ENCODE peak calls at places on chromosome 14, in four cellular contexts. K, U, O and A are unnamed samples.

GRCh38 chr14:90551070-90551704 is 154.4 kb downstream of the CALM1 start:
- DNase-seq in K (no peak), U (no peak), O (no peak), A (no peak)

GRCh38 chr14:52000019-52000582 is 10.8 kb downstream of the RTRAF start:
- DNase-seq in K (no peak), U (no peak), O (no peak), A (no peak)

GRCh38 chr14:32230695-32231280 is 27.7 kb upstream of the RNU6-8 start:
- DNase-seq in K (no peak), U (no peak), O (no peak), A (no peak)

GRCh38 chr14:65336191-65336591 is 76.3 kb upstream of the FUT8 start:
- DNase-seq in K (no peak), U (no peak), O (no peak), A (no peak)

GRCh38 chr14:48129472-48129871 is 454.1 kb upstream of the MDGA2 start:
- DNase-seq in K (no peak), U (no peak), O (no peak), A (no peak)

GRCh38 chr14:82046512-82047226 is 513.0 kb upstream of the SEL1L start:
- DNase-seq in K (no peak), U (no peak), O (no peak), A (no peak)

GRCh38 chr14:32576088-32576795 is 247.1 kb downstream of the AKAP6 start:
- DNase-seq in K (no peak), U (peak; percentile 2), O (no peak), A (peak; percentile 2)

GRCh38 chr14:79783061-79783460 is 428.2 kb downstream of the DIO2 start:
- DNase-seq in K (no peak), U (no peak), O (no peak), A (no peak)

GRCh38 chr14:79708991-79709390 is 502.3 kb downstream of the DIO2 start:
- DNase-seq in K (no peak), U (no peak), O (no peak), A (no peak)

GRCh38 chr14:105890474-105891220 is 364.3 kb downstream of the TMEM121 start:
- DNase-seq in K (peak; percentile 4), U (no peak), O (no peak), A (no peak)

GRCh38 chr14:59585891-59586554 is 9.4 kb upstream of the CCDC175 start:
- DNase-seq in K (no peak), U (no peak), O (no peak), A (no peak)

GRCh38 chr14:64779472-64779871 is 75.2 kb downstream of the PLEKHG3 start:
- DNase-seq in K (peak; percentile 71), U (no peak), O (no peak), A (no peak)

GRCh38 chr14:54355698-54356097 is 41.1 kb upstream of the CDKN3 start:
- DNase-seq in K (no peak), U (no peak), O (no peak), A (no peak)

GRCh38 chr14:65549429-65549828 is 136.9 kb downstream of the FUT8 start:
- DNase-seq in K (no peak), U (no peak), O (no peak), A (no peak)

GRCh38 chr14:104542871-104543830 is 36.4 kb upstream of the C14orf180 start:
- DNase-seq in K (no peak), U (no peak), O (no peak), A (no peak)

GRCh38 chr14:21852061-21852664 is 178.5 kb upstream of the OR4E1 start:
- DNase-seq in K (no peak), U (peak; percentile 61), O (peak; percentile 36), A (peak; percentile 63)

GRCh38 chr14:84006643-84007137 is 1523.3 kb upstream of the FLRT2 start:
- DNase-seq in K (no peak), U (no peak), O (no peak), A (no peak)

GRCh38 chr14:75578099-75578785 is at the start of gene FLVCR2:
- DNase-seq in K (peak; percentile 86), U (no peak), O (peak; percentile 32), A (peak; percentile 37)

GRCh38 chr14:23910081-23910875 is 43.3 kb upstream of the DHRS4 start:
- DNase-seq in K (no peak), U (no peak), O (no peak), A (no peak)

GRCh38 chr14:94132285-94132887 is 3.0 kb upstream of the IFI27L2 start:
- DNase-seq in K (no peak), U (peak; percentile 48), O (no peak), A (peak; percentile 42)

GRCh38 chr14:106518054-106518943 is 991.9 kb downstream of the TMEM121 start:
- DNase-seq in K (peak; percentile 32), U (peak; percentile 78), O (peak; percentile 65), A (peak; percentile 76)

GRCh38 chr14:103138483-103139370 is 15.5 kb downstream of the TNFAIP2 start:
- DNase-seq in K (no peak), U (no peak), O (no peak), A (no peak)

GRCh38 chr14:73777420-73777819 is 63.2 kb upstream of the PNMA1 start:
- DNase-seq in K (no peak), U (no peak), O (no peak), A (no peak)

GRCh38 chr14:72715215-72715909 is 178.5 kb downstream of the DPF3 start:
- DNase-seq in K (peak; percentile 63), U (no peak), O (no peak), A (no peak)

GRCh38 chr14:104808456-104808855 is 7.6 kb downstream of the ZBTB42 start:
- DNase-seq in K (no peak), U (no peak), O (no peak), A (no peak)

GRCh38 chr14:90034156-90034555 is 27.6 kb upstream of the KCNK13 start:
- DNase-seq in K (no peak), U (no peak), O (no peak), A (no peak)

GRCh38 chr14:91417134-91417982 is at the start of gene CCDC88C:
- DNase-seq in K (peak; percentile 62), U (peak; percentile 67), O (no peak), A (peak; percentile 64)

GRCh38 chr14:104230119-104230885 is 91.9 kb downstream of the KIF26A start:
- DNase-seq in K (no peak), U (no peak), O (no peak), A (no peak)

GRCh38 chr14:69701857-69702256 is 65.1 kb upstream of the SRSF5 start:
- DNase-seq in K (no peak), U (no peak), O (no peak), A (no peak)

GRCh38 chr14:95046711-95047681 is 110.3 kb downstream of the DICER1 start:
- DNase-seq in K (no peak), U (no peak), O (no peak), A (no peak)

GRCh38 chr14:92568621-92569479 is 55.3 kb downstream of the RIN3 start:
- DNase-seq in K (peak; percentile 70), U (peak; percentile 21), O (no peak), A (no peak)

GRCh38 chr14:50488521-50488920 is 43.8 kb downstream of the MAP4K5 start:
- DNase-seq in K (no peak), U (no peak), O (no peak), A (no peak)

GRCh38 chr14:32307881-32308582 is 21.1 kb upstream of the AKAP6 start:
- DNase-seq in K (no peak), U (no peak), O (no peak), A (no peak)

GRCh38 chr14:35287481-35288013 is 4.6 kb upstream of the PSMA6 start:
- DNase-seq in K (no peak), U (no peak), O (no peak), A (no peak)

GRCh38 chr14:78164226-78164853 is 5.8 kb upstream of the NRXN3 start:
- DNase-seq in K (no peak), U (no peak), O (no peak), A (no peak)

GRCh38 chr14:60204104-60204842 is 39.1 kb upstream of the DHRS7 start:
- DNase-seq in K (no peak), U (no peak), O (no peak), A (no peak)

GRCh38 chr14:105165134-105165704 is 3.4 kb downstream of the JAG2 start:
- DNase-seq in K (no peak), U (no peak), O (no peak), A (no peak)